ENCODE peak calls at places on chromosome 7, in five cellular contexts. One of them, this sample, is unnamed.

GRCh38 chr7:116128139-116128538 is 82.2 kb upstream of the TES start:
- DNase-seq in NCI-H1092 treated with DMSO at 0.1 percent for 48 hours: no peak
- DNase-seq in substantia nigra: no peak
- DNase-seq in GDM1: no peak
- DNase-seq in SW480: no peak
- DNase-seq in this sample: no peak

GRCh38 chr7:47542051-47542450 is 39.9 kb downstream of the TNS3 start:
- DNase-seq in SW480: no peak
- DNase-seq in GDM1: no peak
- DNase-seq in NCI-H1092 treated with DMSO at 0.1 percent for 48 hours: no peak
- DNase-seq in substantia nigra: no peak
- DNase-seq in this sample: no peak

GRCh38 chr7:81462672-81463071 is 307.2 kb downstream of the HGF start:
- DNase-seq in substantia nigra: no peak
- DNase-seq in SW480: no peak
- DNase-seq in GDM1: no peak
- DNase-seq in NCI-H1092 treated with DMSO at 0.1 percent for 48 hours: no peak
- DNase-seq in this sample: no peak

GRCh38 chr7:140638311-140638791 is 2.3 kb downstream of the DENND2A start:
- DNase-seq in GDM1: no peak
- DNase-seq in SW480: no peak
- DNase-seq in substantia nigra: no peak
- DNase-seq in NCI-H1092 treated with DMSO at 0.1 percent for 48 hours: no peak
- DNase-seq in this sample: peak; percentile 84

GRCh38 chr7:69772699-69773436 is 174.6 kb downstream of the AUTS2 start:
- DNase-seq in substantia nigra: no peak
- DNase-seq in NCI-H1092 treated with DMSO at 0.1 percent for 48 hours: no peak
- DNase-seq in GDM1: no peak
- DNase-seq in SW480: no peak
- DNase-seq in this sample: no peak

GRCh38 chr7:134071355-134072331 is 55.5 kb upstream of the LRGUK start:
- DNase-seq in GDM1: no peak
- DNase-seq in SW480: no peak
- DNase-seq in NCI-H1092 treated with DMSO at 0.1 percent for 48 hours: no peak
- DNase-seq in substantia nigra: no peak
- DNase-seq in this sample: no peak

GRCh38 chr7:20114463-20114862 is 102.7 kb downstream of the MACC1 start:
- DNase-seq in NCI-H1092 treated with DMSO at 0.1 percent for 48 hours: no peak
- DNase-seq in substantia nigra: peak; percentile 2
- DNase-seq in SW480: no peak
- DNase-seq in GDM1: peak; percentile 69
- DNase-seq in this sample: no peak

GRCh38 chr7:12067156-12067831 is 143.8 kb upstream of the TMEM106B start:
- DNase-seq in SW480: peak; percentile 75
- DNase-seq in substantia nigra: no peak
- DNase-seq in GDM1: peak; percentile 14
- DNase-seq in NCI-H1092 treated with DMSO at 0.1 percent for 48 hours: peak; percentile 64
- DNase-seq in this sample: no peak

GRCh38 chr7:12315049-12315448 is 88.6 kb downstream of the VWDE start:
- DNase-seq in substantia nigra: no peak
- DNase-seq in SW480: no peak
- DNase-seq in GDM1: no peak
- DNase-seq in NCI-H1092 treated with DMSO at 0.1 percent for 48 hours: peak; percentile 84
- DNase-seq in this sample: no peak